ENCODE peak calls at places on chromosomes 12 and 14, in seven cellular contexts. Z is OCI-LY7, U is foreskin fibroblast, G is AG10803, K is WTC11, X is MCF 10A, W is fibroblast of the aortic adventitia. I is an unnamed sample.

GRCh38 chr12:15179672-15180071 is 41.5 kb downstream of the RERG start:
- DNase-seq in U (no peak), Z (no peak), X (no peak), W (no peak), K (no peak), G (no peak), I (no peak)

GRCh38 chr12:54372113-54372806 is 8.0 kb upstream of the GPR84 start:
- DNase-seq in W (no peak), U (no peak), X (no peak), G (no peak), Z (no peak), K (no peak), I (no peak)

GRCh38 chr14:56194062-56194461 is 75.9 kb downstream of the PELI2 start:
- DNase-seq in K (no peak), U (no peak), Z (no peak), X (no peak), G (no peak), W (no peak), I (no peak)

GRCh38 chr12:93020998-93021597 is 92.0 kb upstream of the EEA1 start:
- DNase-seq in Z (no peak), W (peak; percentile 23), K (no peak), X (no peak), G (no peak), U (no peak), I (no peak)

GRCh38 chr14:105020815-105021655 is at the start of gene CDCA4:
- DNase-seq in K (peak; percentile 96), W (peak; percentile 92), Z (peak; percentile 99), X (peak; percentile 96), U (peak; percentile 99), G (peak; percentile 93), I (peak; percentile 100)

GRCh38 chr12:124006582-124007170 is 33.7 kb downstream of the ZNF664 start:
- DNase-seq in X (no peak), U (no peak), W (no peak), G (no peak), Z (peak; percentile 40), K (no peak), I (no peak)

GRCh38 chr12:85191-85666 is 18.7 kb downstream of the IQSEC3 start:
- DNase-seq in U (no peak), X (no peak), Z (no peak), W (no peak), G (no peak), K (no peak), I (no peak)

GRCh38 chr12:124808276-124808675 is 55.4 kb downstream of the SCARB1 start:
- DNase-seq in Z (no peak), X (no peak), U (no peak), G (no peak), W (no peak), K (no peak), I (no peak)

GRCh38 chr12:268483-268840 is 5.8 kb upstream of the SLC6A13 start:
- DNase-seq in U (no peak), K (no peak), X (no peak), G (no peak), Z (no peak), W (no peak), I (no peak)

GRCh38 chr12:40692617-40693502 is 621 bp downstream of the CNTN1 start:
- DNase-seq in Z (no peak), W (no peak), G (no peak), K (peak; percentile 52), U (peak; percentile 52), X (no peak), I (peak; percentile 9)

GRCh38 chr12:122062832-122063690 is 15.5 kb upstream of the MLXIP start:
- DNase-seq in U (peak; percentile 89), X (peak; percentile 60), Z (no peak), K (no peak), W (peak; percentile 89), G (peak; percentile 62), I (no peak)

GRCh38 chr14:104101086-104101621 is 15.7 kb downstream of the ASPG start:
- DNase-seq in Z (no peak), G (no peak), X (peak; percentile 25), U (no peak), W (no peak), K (no peak), I (no peak)

GRCh38 chr12:11652351-11653040 is 3.0 kb downstream of the ETV6 start:
- DNase-seq in W (peak; percentile 39), X (no peak), U (peak; percentile 68), G (peak; percentile 81), Z (peak; percentile 50), K (no peak), I (peak; percentile 63)

GRCh38 chr12:55934343-55934742 is 3.4 kb downstream of the DGKA start:
- DNase-seq in X (no peak), W (peak; percentile 66), K (no peak), U (no peak), Z (no peak), G (peak; percentile 55), I (no peak)

GRCh38 chr14:27605298-27605697 is 1007.5 kb upstream of the NOVA1 start:
- DNase-seq in U (no peak), G (no peak), Z (no peak), W (no peak), K (no peak), X (no peak), I (no peak)

GRCh38 chr12:13218641-13219040 is 22.1 kb downstream of the EMP1 start:
- DNase-seq in W (no peak), G (no peak), U (peak; percentile 56), X (no peak), K (no peak), Z (no peak), I (no peak)

GRCh38 chr14:37889087-37889486 is 293.7 kb downstream of the TTC6 start:
- DNase-seq in G (no peak), W (no peak), K (no peak), U (no peak), Z (no peak), X (no peak), I (no peak)

GRCh38 chr14:37894463-37894862 is 299.0 kb downstream of the TTC6 start:
- DNase-seq in U (no peak), W (no peak), Z (no peak), K (no peak), X (no peak), G (no peak), I (no peak)

GRCh38 chr14:37888234-37888633 is 292.8 kb downstream of the TTC6 start:
- DNase-seq in U (no peak), K (no peak), W (no peak), Z (no peak), X (no peak), G (no peak), I (no peak)

GRCh38 chr14:37890095-37890494 is 294.7 kb downstream of the TTC6 start:
- DNase-seq in G (no peak), U (no peak), Z (no peak), W (no peak), K (no peak), X (no peak), I (no peak)
- TF ChIP-seq CTCF in G (peak; percentile 43), U (peak; percentile 20), Z (peak; percentile 61), W (peak; percentile 33), K (no peak), X (no peak), I (no peak)

GRCh38 chr12:98402671-98403070 is 112.7 kb upstream of the TMPO start:
- DNase-seq in K (no peak), W (no peak), U (no peak), X (no peak), Z (no peak), G (no peak), I (no peak)

GRCh38 chr12:98403936-98404335 is 111.5 kb upstream of the TMPO start:
- DNase-seq in U (no peak), G (no peak), X (no peak), W (no peak), Z (no peak), K (no peak), I (peak; percentile 16)

GRCh38 chr12:98403385-98403784 is 112.0 kb upstream of the TMPO start:
- DNase-seq in K (no peak), Z (no peak), U (no peak), W (no peak), X (no peak), G (no peak), I (no peak)

GRCh38 chr12:98401427-98401826 is 114.0 kb upstream of the TMPO start:
- DNase-seq in K (no peak), U (no peak), Z (peak; percentile 67), G (no peak), X (no peak), W (no peak), I (no peak)

GRCh38 chr12:98402081-98402480 is 113.3 kb upstream of the TMPO start:
- DNase-seq in Z (no peak), W (no peak), K (no peak), X (peak; percentile 50), G (no peak), U (no peak), I (no peak)
- TF ChIP-seq CTCF in Z (no peak), W (no peak), K (no peak), X (no peak), G (no peak), U (no peak), I (no peak)

GRCh38 chr12:45122776-45123380 is 72.0 kb upstream of the DBX2 start:
- DNase-seq in U (peak; percentile 77), K (peak; percentile 22), G (peak; percentile 31), W (peak; percentile 60), X (peak; percentile 50), Z (no peak), I (no peak)

GRCh38 chr12:45124485-45125155 is 73.7 kb upstream of the DBX2 start:
- DNase-seq in G (no peak), U (no peak), K (no peak), X (no peak), W (no peak), Z (no peak), I (no peak)

GRCh38 chr12:45125997-45126396 is 75.1 kb upstream of the DBX2 start:
- DNase-seq in U (no peak), W (no peak), Z (no peak), K (no peak), G (no peak), X (peak; percentile 7), I (no peak)

GRCh38 chr12:45121224-45121623 is 70.3 kb upstream of the DBX2 start:
- DNase-seq in K (no peak), W (no peak), U (no peak), Z (peak; percentile 7), G (no peak), X (no peak), I (no peak)
- TF ChIP-seq CTCF in K (no peak), W (no peak), U (no peak), Z (peak; percentile 52), G (no peak), X (no peak), I (no peak)

GRCh38 chr12:8564656-8565055 is 24.0 kb upstream of the CLEC4E start:
- DNase-seq in W (no peak), Z (no peak), K (peak; percentile 48), U (no peak), X (no peak), G (no peak), I (no peak)

GRCh38 chr12:8563383-8563782 is 22.7 kb upstream of the CLEC4E start:
- DNase-seq in K (no peak), W (no peak), U (no peak), G (no peak), X (no peak), Z (no peak), I (no peak)

GRCh38 chr12:8559676-8560075 is 19.0 kb upstream of the CLEC4E start:
- DNase-seq in K (no peak), X (no peak), W (no peak), G (no peak), U (no peak), Z (no peak), I (no peak)

GRCh38 chr12:8560986-8561385 is 20.3 kb upstream of the CLEC4E start:
- DNase-seq in U (no peak), Z (no peak), X (no peak), G (no peak), W (no peak), K (no peak), I (no peak)

GRCh38 chr12:8562310-8562709 is 21.6 kb upstream of the CLEC4E start:
- DNase-seq in X (no peak), U (no peak), G (no peak), K (peak; percentile 42), Z (no peak), W (no peak), I (no peak)
- TF ChIP-seq CTCF in X (no peak), U (no peak), G (no peak), K (peak; percentile 28), Z (peak; percentile 69), W (no peak), I (peak; percentile 3)

I was measured in GM13977.